ENCODE peak calls at places on chromosomes 4 and X, in six cellular contexts. A is heart right ventricle, C is prostate gland, B is hepatocyte, P is cardiac fibroblast, E is foreskin fibroblast. J is an unnamed sample.

GRCh38 chrX:138484451-138484850 is 227.1 kb downstream of the FGF13 start:
- DNase-seq in A (no peak), C (no peak), B (no peak), P (no peak), E (no peak), J (no peak)

GRCh38 chr4:3465698-3466671 is 2.9 kb downstream of the DOK7 start:
- DNase-seq in A (no peak), C (no peak), B (no peak), P (no peak), E (no peak), J (no peak)

GRCh38 chr4:47913858-47914218 is 545 bp downstream of the NFXL1 start:
- DNase-seq in A (peak), C (peak), B (peak), P (no peak), E (peak), J (no peak)

GRCh38 chr4:3252831-3253641 is 4.1 kb downstream of the MSANTD1 start:
- DNase-seq in A (no peak), C (no peak), B (no peak), P (no peak), E (no peak), J (no peak)

GRCh38 chr4:80235451-80235850 is 31.0 kb upstream of the FGF5 start:
- DNase-seq in A (no peak), C (no peak), B (no peak), P (peak), E (peak), J (no peak)

GRCh38 chrX:23513121-23513520 is 154.2 kb upstream of the PRDX4 start:
- DNase-seq in A (no peak), C (no peak), B (no peak), P (no peak), E (no peak), J (no peak)

GRCh38 chrX:134533352-134533751 is 73.4 kb downstream of the HPRT1 start:
- DNase-seq in A (no peak), C (no peak), B (no peak), P (no peak), E (no peak), J (no peak)

GRCh38 chr4:185718578-185719492 is 93.2 kb downstream of the SORBS2 start:
- DNase-seq in A (no peak), C (no peak), B (peak), P (no peak), E (no peak), J (no peak)

GRCh38 chr4:18404642-18405041 is 383.1 kb upstream of the LCORL start:
- DNase-seq in A (no peak), C (no peak), B (no peak), P (no peak), E (no peak), J (no peak)

GRCh38 chr4:169070071-169070894 is 60.2 kb upstream of the CBR4 start:
- DNase-seq in A (peak), C (peak), B (peak), P (peak), E (peak), J (peak)
- H3K4me3 ChIP-seq in A (no peak), C (no peak), B (no peak), P (no peak), E (no peak), J (no peak)

DNA sequence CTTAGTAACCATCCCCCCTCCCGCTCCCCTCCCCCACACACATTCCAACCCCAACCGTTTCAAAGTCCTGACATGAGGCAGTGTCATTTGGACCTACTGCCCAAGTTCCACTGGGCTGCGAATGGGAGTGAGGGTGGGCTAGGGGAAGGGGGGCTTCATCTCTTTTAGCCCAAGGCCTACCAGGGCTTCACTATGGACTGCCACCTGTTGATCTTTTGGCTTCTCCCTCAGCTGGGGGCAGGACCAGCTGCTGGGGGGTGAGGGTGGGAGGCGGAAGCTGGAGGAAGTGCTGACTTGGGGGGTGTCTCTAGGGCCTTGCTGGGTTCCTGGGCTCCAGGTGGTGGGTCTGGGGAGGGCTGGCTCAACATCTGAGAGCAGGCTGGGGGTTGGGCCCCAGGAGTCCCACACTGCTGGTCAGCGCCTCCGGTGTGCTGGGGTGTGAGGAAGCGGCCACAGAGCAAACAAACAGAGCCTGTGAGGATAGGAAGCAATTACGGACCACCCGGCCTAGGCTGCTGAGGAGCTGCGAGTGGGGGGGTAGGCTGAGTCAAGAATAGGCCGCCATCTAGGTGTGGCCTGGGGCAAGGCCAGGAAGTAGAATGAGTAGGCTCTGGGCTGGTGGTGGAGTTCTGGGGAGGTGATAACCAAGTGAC is 85.6 kb downstream of the EFNB1 start:
- DNase-seq in A (no peak), C (no peak), B (no peak), P (no peak), E (no peak), J (no peak)
- TF ChIP-seq CTCF in A (no peak), C (no peak), B (no peak), P (no peak), E (no peak), J (no peak)

GRCh38 chr4:105988671-105989070 is 93.4 kb downstream of the NPNT start:
- DNase-seq in A (no peak), C (no peak), B (no peak), P (no peak), E (no peak), J (no peak)
- H3K4me3 ChIP-seq in A (no peak), C (no peak), B (no peak), P (no peak), E (no peak), J (no peak)

DNA sequence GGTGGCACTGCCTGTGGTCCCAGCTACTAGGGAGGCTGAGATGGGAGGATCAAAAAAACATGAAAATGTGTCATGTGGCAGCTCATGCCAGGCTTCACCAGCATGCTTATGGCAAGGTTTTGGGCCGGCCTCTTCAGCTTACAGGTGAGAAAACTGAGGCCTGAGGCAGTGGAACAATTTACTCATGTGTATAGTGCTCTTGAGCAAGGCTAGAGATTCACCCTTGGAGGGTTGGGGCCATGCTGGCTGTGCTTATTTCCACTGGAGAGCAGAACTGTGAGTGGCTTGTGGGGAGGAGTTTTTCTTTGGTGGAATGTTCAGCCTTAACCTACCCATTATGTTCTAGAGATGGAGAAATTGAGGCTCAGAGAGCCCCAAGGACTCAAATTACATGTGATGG is 31.8 kb downstream of the NSD2 start:
- DNase-seq in A (no peak), C (no peak), B (no peak), P (no peak), E (no peak), J (no peak)
- TF ChIP-seq CTCF in A (no peak), C (no peak), B (no peak), P (no peak), E (no peak), J (no peak)

DNA sequence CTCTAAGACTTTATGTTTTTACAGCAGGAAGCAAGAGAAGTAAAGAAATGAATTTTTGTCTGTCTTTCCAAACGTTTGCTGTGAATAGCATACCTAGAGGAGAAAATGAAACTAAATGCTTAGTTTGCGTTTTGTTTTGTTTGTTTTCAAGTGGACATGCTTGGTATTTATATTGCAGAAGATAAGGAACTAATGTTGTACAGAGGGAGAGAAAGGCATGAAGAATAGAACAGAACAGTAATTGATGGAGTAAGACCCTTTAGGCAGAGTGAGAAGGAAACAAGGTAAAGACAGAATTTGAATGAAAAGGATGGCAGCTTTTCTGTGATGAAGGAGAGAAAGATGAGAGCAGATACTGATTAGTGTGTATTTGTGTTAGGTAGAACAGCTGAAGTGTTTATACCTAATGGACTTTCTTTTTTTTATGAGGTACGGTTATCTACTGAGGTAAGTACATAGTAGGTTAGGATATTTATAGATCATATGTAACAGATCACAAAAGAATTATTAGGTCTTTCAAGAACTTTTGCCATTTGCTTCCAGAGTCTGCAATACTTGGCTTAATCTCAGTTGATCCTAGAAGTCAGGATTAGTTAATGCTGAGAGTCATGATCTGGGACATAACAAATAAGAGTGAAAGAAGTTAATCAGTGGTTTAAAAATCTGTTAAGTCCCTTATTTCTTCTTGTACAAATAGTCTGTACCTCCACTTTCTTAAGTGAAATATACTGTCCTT is 36.9 kb downstream of the FABP2 start:
- DNase-seq in A (no peak), C (no peak), B (peak), P (peak), E (no peak), J (no peak)
- H3K4me3 ChIP-seq in A (no peak), C (peak), B (peak), P (no peak), E (peak), J (no peak)

GRCh38 chr4:126479709-126480108 is 1153.0 kb upstream of the INTU start:
- DNase-seq in A (no peak), C (no peak), B (no peak), P (no peak), E (no peak), J (no peak)
- TF ChIP-seq CTCF in A (no peak), C (no peak), B (no peak), P (no peak), E (no peak), J (no peak)

DNA sequence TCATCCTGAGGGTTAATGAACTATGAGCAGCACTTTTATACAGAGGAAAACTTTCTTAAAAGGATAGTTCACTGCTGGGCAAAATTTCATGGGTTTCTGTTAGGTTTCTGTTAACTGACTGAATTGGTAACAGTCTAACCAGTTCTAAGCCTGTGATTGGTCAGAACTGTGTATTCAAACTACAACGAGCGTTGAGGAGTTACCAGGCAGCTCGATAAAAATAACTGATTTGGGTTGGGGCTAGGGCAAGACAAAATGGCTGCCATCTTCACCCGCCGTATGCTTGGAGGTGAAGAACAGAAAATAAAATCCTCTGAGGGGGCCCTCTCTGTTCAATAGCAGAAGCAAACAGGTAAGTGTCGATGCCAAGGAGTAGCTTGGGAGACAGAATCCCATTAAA is 22.0 kb downstream of the FAM133A start:
- DNase-seq in A (no peak), C (no peak), B (no peak), P (no peak), E (no peak), J (no peak)
- H3K4me3 ChIP-seq in A (no peak), C (no peak), B (no peak), P (no peak), E (no peak), J (no peak)

DNA sequence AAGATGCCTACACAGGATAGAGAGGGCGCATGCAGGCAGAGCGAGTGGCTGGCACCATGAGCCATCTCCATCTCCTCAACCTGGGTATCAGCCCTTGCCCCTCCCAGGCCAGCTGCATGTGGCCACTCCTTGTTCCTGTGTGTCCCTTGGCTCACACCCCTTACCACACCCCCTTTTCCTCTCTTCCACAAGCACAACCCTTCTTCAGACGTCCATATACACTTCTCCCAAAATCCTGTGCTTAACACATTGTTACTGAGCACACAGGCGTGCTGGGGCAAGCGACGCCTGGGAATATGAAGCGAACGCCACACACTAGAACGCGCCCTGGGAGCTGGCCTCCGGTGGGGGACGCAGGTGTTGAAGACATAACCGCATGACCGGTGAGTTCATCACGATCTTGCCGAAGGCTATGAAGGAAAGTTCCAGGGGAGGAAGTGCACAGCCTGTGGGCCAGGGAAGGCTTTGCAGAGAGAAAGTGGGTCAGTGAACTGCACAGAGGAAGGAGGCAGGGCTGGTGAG is 19.1 kb upstream of the KIAA0232 start:
- DNase-seq in A (no peak), C (peak), B (no peak), P (no peak), E (no peak), J (no peak)
- TF ChIP-seq CTCF in A (no peak), C (no peak), B (no peak), P (peak), E (no peak), J (peak)

J was measured in retinal pigment epithelial cell.